ENCODE peak calls at places on chromosomes 6 and 20, in nine cellular contexts. One of them, this sample, is unnamed.

GRCh38 chr20:59299961-59300340 is 460 bp upstream of the EDN3 start:
- DNase-seq in effector memory CD8-positive, alpha-beta T cell: no peak
- DNase-seq in activated CD8-positive, alpha-beta memory T cell treated with anti-CD3 and anti-CD28 coated beads, Interleukin-2, amount 50 U/mL, for 4 hours: no peak
- DNase-seq in memory B cell: no peak
- DNase-seq in NCI-H524: no peak
- DNase-seq in NCI-H345: no peak
- DNase-seq in cardiac fibroblast: no peak
- DNase-seq in activated gamma-delta T cell treated with Interleukin-2 at 50 U/mL for 16 hours: no peak
- DNase-seq in CD8-positive, alpha-beta memory T cell: no peak
- DNase-seq in this sample: no peak

GRCh38 chr6:117448732-117449131 is 23.0 kb upstream of the ROS1 start:
- DNase-seq in effector memory CD8-positive, alpha-beta T cell: no peak
- DNase-seq in activated CD8-positive, alpha-beta memory T cell treated with anti-CD3 and anti-CD28 coated beads, Interleukin-2, amount 50 U/mL, for 4 hours: no peak
- DNase-seq in memory B cell: no peak
- DNase-seq in NCI-H524: no peak
- DNase-seq in NCI-H345: no peak
- DNase-seq in cardiac fibroblast: peak
- DNase-seq in activated gamma-delta T cell treated with Interleukin-2 at 50 U/mL for 16 hours: no peak
- DNase-seq in CD8-positive, alpha-beta memory T cell: no peak
- DNase-seq in this sample: no peak

GRCh38 chr6:32081168-32081624 is 27.9 kb downstream of the TNXB start:
- DNase-seq in effector memory CD8-positive, alpha-beta T cell: no peak
- DNase-seq in activated CD8-positive, alpha-beta memory T cell treated with anti-CD3 and anti-CD28 coated beads, Interleukin-2, amount 50 U/mL, for 4 hours: no peak
- DNase-seq in memory B cell: no peak
- DNase-seq in NCI-H524: no peak
- DNase-seq in NCI-H345: no peak
- DNase-seq in cardiac fibroblast: peak
- DNase-seq in activated gamma-delta T cell treated with Interleukin-2 at 50 U/mL for 16 hours: no peak
- DNase-seq in CD8-positive, alpha-beta memory T cell: no peak
- DNase-seq in this sample: no peak

GRCh38 chr6:10587694-10588392 is 66.7 kb downstream of the GCNT2 start:
- DNase-seq in effector memory CD8-positive, alpha-beta T cell: no peak
- DNase-seq in activated CD8-positive, alpha-beta memory T cell treated with anti-CD3 and anti-CD28 coated beads, Interleukin-2, amount 50 U/mL, for 4 hours: no peak
- DNase-seq in memory B cell: no peak
- DNase-seq in NCI-H524: no peak
- DNase-seq in NCI-H345: no peak
- DNase-seq in cardiac fibroblast: no peak
- DNase-seq in activated gamma-delta T cell treated with Interleukin-2 at 50 U/mL for 16 hours: no peak
- DNase-seq in CD8-positive, alpha-beta memory T cell: no peak
- DNase-seq in this sample: no peak

GRCh38 chr6:158807515-158808441 is 11.4 kb downstream of the EZR start:
- DNase-seq in effector memory CD8-positive, alpha-beta T cell: no peak
- DNase-seq in activated CD8-positive, alpha-beta memory T cell treated with anti-CD3 and anti-CD28 coated beads, Interleukin-2, amount 50 U/mL, for 4 hours: no peak
- DNase-seq in memory B cell: no peak
- DNase-seq in NCI-H524: no peak
- DNase-seq in NCI-H345: no peak
- DNase-seq in cardiac fibroblast: no peak
- DNase-seq in activated gamma-delta T cell treated with Interleukin-2 at 50 U/mL for 16 hours: no peak
- DNase-seq in CD8-positive, alpha-beta memory T cell: no peak
- DNase-seq in this sample: no peak

GRCh38 chr20:61434361-61434781 is 182.3 kb downstream of the CDH4 start:
- DNase-seq in effector memory CD8-positive, alpha-beta T cell: no peak
- DNase-seq in activated CD8-positive, alpha-beta memory T cell treated with anti-CD3 and anti-CD28 coated beads, Interleukin-2, amount 50 U/mL, for 4 hours: no peak
- DNase-seq in memory B cell: no peak
- DNase-seq in NCI-H524: no peak
- DNase-seq in NCI-H345: no peak
- DNase-seq in cardiac fibroblast: no peak
- DNase-seq in activated gamma-delta T cell treated with Interleukin-2 at 50 U/mL for 16 hours: no peak
- DNase-seq in CD8-positive, alpha-beta memory T cell: no peak
- DNase-seq in this sample: no peak

GRCh38 chr6:34506718-34507117 is 40.8 kb downstream of the PACSIN1 start:
- DNase-seq in effector memory CD8-positive, alpha-beta T cell: no peak
- DNase-seq in activated CD8-positive, alpha-beta memory T cell treated with anti-CD3 and anti-CD28 coated beads, Interleukin-2, amount 50 U/mL, for 4 hours: no peak
- DNase-seq in memory B cell: no peak
- DNase-seq in NCI-H524: no peak
- DNase-seq in NCI-H345: no peak
- DNase-seq in cardiac fibroblast: no peak
- DNase-seq in activated gamma-delta T cell treated with Interleukin-2 at 50 U/mL for 16 hours: no peak
- DNase-seq in CD8-positive, alpha-beta memory T cell: no peak
- DNase-seq in this sample: no peak

GRCh38 chr20:49937023-49937929 is 1.1 kb downstream of the RNF114 start:
- DNase-seq in effector memory CD8-positive, alpha-beta T cell: no peak
- DNase-seq in activated CD8-positive, alpha-beta memory T cell treated with anti-CD3 and anti-CD28 coated beads, Interleukin-2, amount 50 U/mL, for 4 hours: no peak
- DNase-seq in memory B cell: no peak
- DNase-seq in NCI-H524: no peak
- DNase-seq in NCI-H345: peak
- DNase-seq in cardiac fibroblast: no peak
- DNase-seq in activated gamma-delta T cell treated with Interleukin-2 at 50 U/mL for 16 hours: no peak
- DNase-seq in CD8-positive, alpha-beta memory T cell: no peak
- DNase-seq in this sample: no peak

GRCh38 chr6:150604467-150604866 is 4.8 kb downstream of the PLEKHG1 start:
- DNase-seq in effector memory CD8-positive, alpha-beta T cell: no peak
- DNase-seq in activated CD8-positive, alpha-beta memory T cell treated with anti-CD3 and anti-CD28 coated beads, Interleukin-2, amount 50 U/mL, for 4 hours: no peak
- DNase-seq in memory B cell: no peak
- DNase-seq in NCI-H524: no peak
- DNase-seq in NCI-H345: no peak
- DNase-seq in cardiac fibroblast: no peak
- DNase-seq in activated gamma-delta T cell treated with Interleukin-2 at 50 U/mL for 16 hours: no peak
- DNase-seq in CD8-positive, alpha-beta memory T cell: no peak
- DNase-seq in this sample: no peak

GRCh38 chr20:22762576-22763256 is 178.3 kb upstream of the FOXA2 start:
- DNase-seq in effector memory CD8-positive, alpha-beta T cell: no peak
- DNase-seq in activated CD8-positive, alpha-beta memory T cell treated with anti-CD3 and anti-CD28 coated beads, Interleukin-2, amount 50 U/mL, for 4 hours: no peak
- DNase-seq in memory B cell: no peak
- DNase-seq in NCI-H524: no peak
- DNase-seq in NCI-H345: no peak
- DNase-seq in cardiac fibroblast: no peak
- DNase-seq in activated gamma-delta T cell treated with Interleukin-2 at 50 U/mL for 16 hours: no peak
- DNase-seq in CD8-positive, alpha-beta memory T cell: no peak
- DNase-seq in this sample: no peak

GRCh38 chr6:157683707-157684106 is 139.3 kb upstream of the SNX9 start:
- DNase-seq in effector memory CD8-positive, alpha-beta T cell: no peak
- DNase-seq in activated CD8-positive, alpha-beta memory T cell treated with anti-CD3 and anti-CD28 coated beads, Interleukin-2, amount 50 U/mL, for 4 hours: no peak
- DNase-seq in memory B cell: no peak
- DNase-seq in NCI-H524: no peak
- DNase-seq in NCI-H345: no peak
- DNase-seq in cardiac fibroblast: no peak
- DNase-seq in activated gamma-delta T cell treated with Interleukin-2 at 50 U/mL for 16 hours: no peak
- DNase-seq in CD8-positive, alpha-beta memory T cell: no peak
- DNase-seq in this sample: no peak

GRCh38 chr6:165746331-165746730 is 83.3 kb upstream of the PDE10A start:
- DNase-seq in effector memory CD8-positive, alpha-beta T cell: no peak
- DNase-seq in activated CD8-positive, alpha-beta memory T cell treated with anti-CD3 and anti-CD28 coated beads, Interleukin-2, amount 50 U/mL, for 4 hours: no peak
- DNase-seq in memory B cell: no peak
- DNase-seq in NCI-H524: no peak
- DNase-seq in NCI-H345: no peak
- DNase-seq in cardiac fibroblast: no peak
- DNase-seq in activated gamma-delta T cell treated with Interleukin-2 at 50 U/mL for 16 hours: no peak
- DNase-seq in CD8-positive, alpha-beta memory T cell: no peak
- DNase-seq in this sample: no peak

GRCh38 chr6:120055071-120055470 is 705.5 kb upstream of the MAN1A1 start:
- DNase-seq in effector memory CD8-positive, alpha-beta T cell: no peak
- DNase-seq in activated CD8-positive, alpha-beta memory T cell treated with anti-CD3 and anti-CD28 coated beads, Interleukin-2, amount 50 U/mL, for 4 hours: no peak
- DNase-seq in memory B cell: no peak
- DNase-seq in NCI-H524: peak
- DNase-seq in NCI-H345: no peak
- DNase-seq in cardiac fibroblast: no peak
- DNase-seq in activated gamma-delta T cell treated with Interleukin-2 at 50 U/mL for 16 hours: no peak
- DNase-seq in CD8-positive, alpha-beta memory T cell: no peak
- DNase-seq in this sample: no peak

This sample was measured in activated CD4-positive, alpha-beta memory T cell treated with anti-CD3 and anti-CD28 coated beads for 36 hours.